ENCODE peak calls at places on chromosomes 11 and 22, in four cellular contexts. L is NCI-H2171, W is body of pancreas, Q is T-helper 2 cell. Y is an unnamed sample.
A peak's percentile ranks its signal among the peaks of the same experiment; 100 is the strongest.

GRCh38 chr11:48081151-48082010 is 101.0 kb downstream of the PTPRJ start:
- DNase-seq in Q (peak; percentile 4), W (peak; percentile 32), L (no peak), Y (no peak)

GRCh38 chr11:64238076-64238475 is 2.8 kb upstream of the FKBP2 start:
- DNase-seq in W (peak; percentile 59), L (no peak), Q (no peak), Y (peak; percentile 30)

GRCh38 chr11:66420671-66421476 is at the start of gene NPAS4:
- DNase-seq in Q (no peak), L (no peak), W (no peak), Y (no peak)

GRCh38 chr22:27754247-27754887 is 47.2 kb downstream of the MN1 start:
- DNase-seq in Q (no peak), W (no peak), L (peak; percentile 61), Y (no peak)

GRCh38 chr11:114134870-114135269 is 75.4 kb downstream of the ZBTB16 start:
- DNase-seq in L (no peak), Q (no peak), W (no peak), Y (peak; percentile 18)

GRCh38 chr11:67268684-67269268 is 2.5 kb downstream of the GRK2 start:
- DNase-seq in L (no peak), W (peak; percentile 9), Q (no peak), Y (no peak)

GRCh38 chr11:84524422-84525051 is 1102.6 kb downstream of the DLG2 start:
- DNase-seq in Q (no peak), L (no peak), W (no peak), Y (no peak)

GRCh38 chr22:19058713-19059451 is 63.3 kb downstream of the DGCR2 start:
- DNase-seq in L (no peak), W (peak; percentile 59), Q (no peak), Y (no peak)

GRCh38 chr11:43983221-43983795 is 40.9 kb downstream of the C11orf96 start:
- DNase-seq in W (no peak), Q (no peak), L (no peak), Y (no peak)

GRCh38 chr11:118113031-118113430 is 26.3 kb upstream of the SMIM35 start:
- DNase-seq in L (no peak), W (no peak), Q (no peak), Y (no peak)

GRCh38 chr11:6232899-6233298 is 1.5 kb downstream of the FHIP1B start:
- DNase-seq in L (no peak), Q (no peak), W (no peak), Y (no peak)

GRCh38 chr11:60984616-60985015 is 13.1 kb downstream of the CD6 start:
- DNase-seq in L (no peak), Q (no peak), W (no peak), Y (no peak)

GRCh38 chr11:123707606-123708205 is 33.8 kb downstream of the ZNF202 start:
- DNase-seq in L (peak; percentile 27), W (peak; percentile 51), Q (no peak), Y (peak; percentile 58)

GRCh38 chr11:129911298-129911697 is 15.9 kb upstream of the NFRKB start:
- DNase-seq in Q (no peak), L (no peak), W (no peak), Y (no peak)

GRCh38 chr11:101862410-101863233 is 52.2 kb upstream of the CEP126 start:
- DNase-seq in W (no peak), Q (no peak), L (no peak), Y (peak; percentile 7)

GRCh38 chr22:29190051-29190450 is 15.6 kb upstream of the EMID1 start:
- DNase-seq in Q (no peak), L (no peak), W (no peak), Y (no peak)

GRCh38 chr11:20342347-20343279 is 20.9 kb upstream of the HTATIP2 start:
- DNase-seq in Q (no peak), W (no peak), L (no peak), Y (no peak)

GRCh38 chr11:45590743-45591142 is 74.7 kb downstream of the CHST1 start:
- DNase-seq in L (no peak), W (no peak), Q (no peak), Y (no peak)

GRCh38 chr11:96204721-96205459 is 138.1 kb downstream of the MAML2 start:
- DNase-seq in W (no peak), L (peak; percentile 62), Q (peak; percentile 27), Y (no peak)

GRCh38 chr11:23112987-23113886 is 253.0 kb upstream of the CCDC179 start:
- DNase-seq in Q (peak; percentile 2), W (peak; percentile 88), L (peak; percentile 47), Y (peak; percentile 77)

GRCh38 chr11:30018443-30018842 is 1.6 kb upstream of the KCNA4 start:
- DNase-seq in W (no peak), Q (no peak), L (no peak), Y (no peak)

GRCh38 chr22:47446821-47447810 is 684.7 kb downstream of the TBC1D22A start:
- DNase-seq in Q (no peak), L (no peak), W (no peak), Y (no peak)

GRCh38 chr22:26826431-26826935 is 169.1 kb downstream of the MIAT start:
- DNase-seq in Q (no peak), L (no peak), W (no peak), Y (no peak)

GRCh38 chr11:6737872-6738466 is 33.8 kb downstream of the OR2AG2 start:
- DNase-seq in L (no peak), Q (peak; percentile 63), W (peak; percentile 54), Y (peak; percentile 40)

GRCh38 chr22:44363214-44363979 is 50.6 kb upstream of the SHISAL1 start:
- DNase-seq in Q (no peak), L (no peak), W (peak; percentile 65), Y (peak; percentile 80)

GRCh38 chr11:104095791-104096190 is 59.4 kb downstream of the DDI1 start:
- DNase-seq in Q (no peak), L (no peak), W (no peak), Y (no peak)

Y was measured in transverse colon.